ENCODE peak calls at places on chromosomes 5 and 9, in eight cellular contexts. D, E, O, M, U, J, F and N are unnamed samples.

GRCh38 chr9:108603141-108603540 is 252.6 kb downstream of the ACTL7B start:
- DNase-seq in D (no peak), E (no peak), O (peak; percentile 10), M (no peak), U (no peak), J (no peak), F (no peak), N (no peak)

GRCh38 chr9:20065076-20065475 is 276.2 kb upstream of the SLC24A2 start:
- DNase-seq in D (no peak), E (no peak), O (no peak), M (no peak), U (no peak), J (no peak), F (no peak), N (no peak)

GRCh38 chr9:116837038-116837998 is 150.2 kb downstream of the TRIM32 start:
- DNase-seq in D (no peak), E (no peak), O (no peak), M (no peak), U (no peak), J (peak; percentile 48), F (no peak), N (no peak)

GRCh38 chr9:38046669-38047300 is 22.2 kb downstream of the SHB start:
- DNase-seq in D (no peak), E (peak; percentile 72), O (no peak), M (peak; percentile 70), U (no peak), J (peak; percentile 94), F (no peak), N (peak; percentile 44)

GRCh38 chr5:41510176-41510831 is at the start of gene PLCXD3:
- DNase-seq in D (no peak), E (no peak), O (peak; percentile 44), M (peak; percentile 34), U (no peak), J (peak; percentile 58), F (no peak), N (peak; percentile 14)

GRCh38 chr5:165209101-165209727 is 1703.8 kb downstream of the MAT2B start:
- DNase-seq in D (no peak), E (peak; percentile 44), O (no peak), M (peak; percentile 70), U (no peak), J (peak; percentile 53), F (no peak), N (no peak)

GRCh38 chr5:137264573-137264972 is 234.6 kb downstream of the SPOCK1 start:
- DNase-seq in D (no peak), E (peak; percentile 30), O (no peak), M (peak; percentile 58), U (no peak), J (no peak), F (no peak), N (no peak)

GRCh38 chr5:68565427-68565826 is 349.9 kb downstream of the PIK3R1 start:
- DNase-seq in D (no peak), E (no peak), O (no peak), M (no peak), U (no peak), J (no peak), F (no peak), N (no peak)

GRCh38 chr5:151345808-151346478 is 1.4 kb downstream of the SLC36A2 start:
- DNase-seq in D (no peak), E (no peak), O (no peak), M (peak; percentile 7), U (no peak), J (peak; percentile 16), F (no peak), N (peak; percentile 47)

GRCh38 chr9:114031948-114032688 is 46.0 kb downstream of the AMBP start:
- DNase-seq in D (no peak), E (no peak), O (no peak), M (no peak), U (no peak), J (no peak), F (no peak), N (no peak)

GRCh38 chr5:73496984-73497457 is 1.2 kb upstream of the BTF3 start:
- DNase-seq in D (no peak), E (peak; percentile 73), O (no peak), M (peak; percentile 82), U (peak; percentile 16), J (peak; percentile 70), F (no peak), N (no peak)

DNA sequence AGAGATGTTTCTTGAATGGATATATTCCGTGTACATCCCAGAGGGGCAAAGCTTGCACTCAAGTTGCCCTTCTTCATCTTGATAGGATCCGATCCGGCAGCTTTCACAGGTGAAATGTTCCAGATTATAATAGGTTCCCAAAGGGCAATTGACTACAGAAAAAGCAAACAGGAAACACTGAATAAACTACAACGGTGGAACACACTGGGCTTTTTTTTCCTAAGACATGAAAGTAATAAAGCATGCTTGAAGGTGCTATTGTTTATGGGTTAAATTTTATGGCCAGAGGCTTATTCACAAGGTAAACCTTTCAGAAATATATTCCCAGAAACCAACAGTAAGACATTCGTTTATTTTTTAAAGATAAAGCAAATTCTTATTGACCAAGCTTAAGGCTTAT is 110.6 kb downstream of the SVEP1 start:
- DNase-seq in D (no peak), E (no peak), O (no peak), M (no peak), U (no peak), J (no peak), F (no peak), N (no peak)
- H3K27me3 ChIP-seq in D (no peaks in the 10 kb centered on the region), E (no peaks in the 10 kb centered on the region), O (no peaks in the 10 kb centered on the region), M (no peaks in the 10 kb centered on the region), U (no peaks in the 10 kb centered on the region), J (no peaks in the 10 kb centered on the region), F (no peaks in the 10 kb centered on the region), N (no peaks in the 10 kb centered on the region)

GRCh38 chr5:56896761-56897160 is 12.6 kb upstream of the SETD9 start:
- DNase-seq in D (no peak), E (no peak), O (no peak), M (no peak), U (no peak), J (no peak), F (no peak), N (no peak)

GRCh38 chr5:56898213-56898612 is 11.2 kb upstream of the SETD9 start:
- DNase-seq in D (no peak), E (no peak), O (no peak), M (no peak), U (no peak), J (no peak), F (no peak), N (no peak)

GRCh38 chr5:56900858-56901578 is 8.4 kb upstream of the SETD9 start:
- DNase-seq in D (peak; percentile 12), E (peak; percentile 58), O (no peak), M (peak; percentile 73), U (no peak), J (peak; percentile 56), F (no peak), N (no peak)

DNA sequence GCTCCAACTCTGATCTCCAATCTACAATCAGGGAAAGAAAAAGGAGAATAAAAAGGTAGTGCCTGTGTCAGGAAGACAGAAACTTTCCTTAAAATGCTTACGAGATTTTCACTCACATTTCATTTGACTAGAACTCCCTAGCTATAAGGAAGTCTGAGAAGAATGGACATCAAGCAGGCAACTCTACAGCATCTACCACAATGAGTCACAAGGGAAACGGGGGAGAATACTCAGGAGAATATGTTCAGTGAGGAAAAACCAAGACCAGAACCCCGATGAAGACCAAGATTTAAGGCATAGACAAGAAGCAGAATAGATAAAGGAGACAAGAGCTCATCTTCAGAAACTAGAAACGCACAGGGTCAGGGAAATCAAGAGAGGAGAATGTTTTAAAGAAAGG is 9.0 kb upstream of the SETD9 start:
- DNase-seq in D (no peak), E (peak; percentile 59), O (no peak), M (peak; percentile 25), U (no peak), J (peak; percentile 2), F (no peak), N (no peak)
- H3K4me3 ChIP-seq in D (no peak overlapping the region), E (no peak overlapping the region), O (no peak overlapping the region), M (no peak overlapping the region), U (no peak overlapping the region), J (no peak overlapping the region), F (no peak overlapping the region), N (no peak overlapping the region)

GRCh38 chr5:154474957-154475334 is 3.1 kb downstream of the HAND1 start:
- DNase-seq in D (no peak), E (no peak), O (no peak), M (no peak), U (no peak), J (no peak), F (no peak), N (no peak)

GRCh38 chr5:154477382-154478223 is 424 bp downstream of the HAND1 start:
- DNase-seq in D (no peak), E (peak; percentile 29), O (no peak), M (peak; percentile 27), U (no peak), J (no peak), F (no peak), N (peak; percentile 72)

GRCh38 chr5:154476343-154477213 is 1.4 kb downstream of the HAND1 start:
- DNase-seq in D (no peak), E (no peak), O (no peak), M (no peak), U (no peak), J (no peak), F (no peak), N (peak; percentile 37)

GRCh38 chr5:154474267-154474956 is 3.6 kb downstream of the HAND1 start:
- DNase-seq in D (no peak), E (no peak), O (no peak), M (no peak), U (no peak), J (no peak), F (no peak), N (no peak)

DNA sequence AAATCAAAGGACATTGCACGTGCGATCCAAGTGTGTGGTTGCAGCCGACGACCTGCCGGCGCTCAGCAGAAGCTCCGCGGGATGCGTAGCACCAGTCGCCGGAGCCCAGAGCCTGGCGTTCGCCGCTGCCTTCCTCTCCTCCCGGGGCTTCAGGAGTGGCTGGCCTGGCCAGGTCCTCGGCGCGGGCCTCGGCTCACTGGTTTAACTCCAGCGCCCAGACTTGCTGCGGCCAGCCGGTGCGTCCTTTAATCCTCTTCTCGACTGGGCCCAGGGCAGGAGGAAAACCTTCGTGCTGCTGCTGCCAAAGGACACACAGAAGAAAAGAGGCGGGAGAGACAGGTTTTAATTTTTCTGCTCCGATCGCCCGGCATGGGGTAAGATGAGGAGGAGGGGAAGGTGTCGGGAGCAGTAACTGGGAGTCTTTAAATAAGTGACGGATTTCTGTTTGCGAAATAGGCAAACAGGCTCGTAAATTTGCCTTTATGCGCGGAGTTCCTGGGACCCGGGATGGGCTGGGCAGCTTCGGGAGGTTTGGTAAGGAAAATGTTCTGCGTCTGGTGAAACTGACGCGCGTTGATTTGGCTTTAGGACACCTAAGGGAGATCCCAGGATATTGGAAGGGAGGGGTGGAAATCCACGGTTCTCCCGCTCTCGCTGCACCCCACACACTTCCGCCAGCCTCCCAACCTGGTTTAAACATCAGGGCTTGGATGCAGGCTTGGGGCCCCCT is 2.2 kb downstream of the HAND1 start:
- DNase-seq in D (no peak), E (peak; percentile 20), O (no peak), M (no peak), U (no peak), J (no peak), F (no peak), N (peak; percentile 26)
- H3K27me3 ChIP-seq in D (peaks cover 81% of the 10 kb centered on the region), E (peaks cover 94% of the 10 kb centered on the region), O (peaks cover 92% of the 10 kb centered on the region), M (peaks cover 89% of the 10 kb centered on the region), U (peaks cover 99% of the 10 kb centered on the region), J (peaks cover 88% of the 10 kb centered on the region), F (peaks cover 40% of the 10 kb centered on the region), N (peaks cover 3% of the 10 kb centered on the region)

DNA sequence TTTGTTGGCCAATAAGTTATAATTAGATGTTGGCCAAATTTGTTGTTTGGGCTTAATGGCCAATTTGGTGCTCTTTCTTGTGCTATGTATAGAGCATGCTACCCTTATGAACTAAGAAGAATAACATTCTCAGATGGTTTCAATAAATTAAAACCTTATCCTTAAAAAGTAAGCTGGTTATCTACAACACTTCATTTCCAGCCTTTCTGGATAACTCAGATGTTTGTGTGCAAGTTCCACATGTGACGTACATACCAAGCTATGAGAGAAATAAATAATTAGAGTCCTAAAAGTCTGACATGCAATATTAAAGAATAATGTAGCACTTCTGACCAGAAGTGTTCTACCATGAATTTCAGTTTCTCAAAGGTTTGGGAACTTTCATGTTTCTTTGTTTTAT is 11.7 kb downstream of the MTREX start:
- DNase-seq in D (no peak), E (no peak), O (no peak), M (no peak), U (no peak), J (no peak), F (no peak), N (no peak)
- H3K4me3 ChIP-seq in D (no peak overlapping the region), E (no peak overlapping the region), O (no peak overlapping the region), M (no peak overlapping the region), U (no peak overlapping the region), J (no peak overlapping the region), F (no peak overlapping the region), N (no peak overlapping the region)